ENCODE peak calls at places on chromosomes 2 and 18, in four cellular contexts. One of them, this sample, is unnamed. For H3K79me1, the result is how much of the 10 kb centered on the place peaks cover.

GRCh38 chr2:100321181-100321880 is 970 bp downstream of the LONRF2 start:
- DNase-seq in H1: peak
- DNase-seq in H9: peak
- DNase-seq in IMR-90: peak
- DNase-seq in this sample: peak

GRCh38 chr2:16153754-16154035 is 213.3 kb downstream of the MYCN start:
- DNase-seq in H9: no peak
- DNase-seq in IMR-90: no peak
- DNase-seq in H1: no peak
- DNase-seq in this sample: no peak

GRCh38 chr2:223835701-223836532 is 1.5 kb downstream of the AP1S3 start:
- DNase-seq in IMR-90: no peak
- DNase-seq in H1: no peak
- DNase-seq in H9: peak
- DNase-seq in this sample: no peak

GRCh38 chr18:68893396-68893795 is 95.5 kb downstream of the CCDC102B start:
- DNase-seq in H9: no peak
- DNase-seq in IMR-90: no peak
- DNase-seq in H1: no peak
- DNase-seq in this sample: no peak

GRCh38 chr18:69127844-69128486 is 272.7 kb upstream of the DOK6 start:
- DNase-seq in IMR-90: no peak
- DNase-seq in H9: no peak
- DNase-seq in H1: no peak
- DNase-seq in this sample: peak

GRCh38 chr18:69002233-69002632 is 204.4 kb downstream of the CCDC102B start:
- DNase-seq in IMR-90: no peak
- DNase-seq in H1: no peak
- DNase-seq in H9: no peak
- DNase-seq in this sample: peak

GRCh38 chr2:212249451-212249850 is 289.2 kb downstream of the ERBB4 start:
- DNase-seq in H1: no peak
- DNase-seq in H9: no peak
- DNase-seq in IMR-90: peak
- DNase-seq in this sample: peak

GRCh38 chr2:209094221-209094620 is 329.6 kb upstream of the MAP2 start:
- DNase-seq in H9: no peak
- DNase-seq in H1: no peak
- DNase-seq in IMR-90: no peak
- DNase-seq in this sample: peak

GRCh38 chr2:9793918-9794717 is 49.2 kb upstream of the TAF1B start:
- DNase-seq in IMR-90: no peak
- DNase-seq in H1: no peak
- DNase-seq in H9: no peak
- DNase-seq in this sample: no peak

GRCh38 chr2:85607268-85608215 is 4.3 kb downstream of the C2orf68 start:
- DNase-seq in IMR-90: no peak
- DNase-seq in H9: no peak
- DNase-seq in H1: no peak
- DNase-seq in this sample: peak

GRCh38 chr2:71548589-71549485 is 95.5 kb downstream of the DYSF start:
- DNase-seq in H1: peak
- DNase-seq in IMR-90: peak
- DNase-seq in H9: peak
- DNase-seq in this sample: peak

GRCh38 chr2:237591379-237591881 is 896 bp upstream of the RAB17 start:
- DNase-seq in H1: no peak
- DNase-seq in IMR-90: no peak
- DNase-seq in H9: no peak
- DNase-seq in this sample: no peak

GRCh38 chr2:9660781-9661180 is 30.0 kb upstream of the YWHAQ start:
- DNase-seq in H9: no peak
- DNase-seq in IMR-90: no peak
- DNase-seq in H1: no peak
- DNase-seq in this sample: no peak

GRCh38 chr18:14970027-14970426 is 222.1 kb downstream of the ANKRD30B start:
- DNase-seq in H9: no peak
- DNase-seq in IMR-90: no peak
- DNase-seq in H1: no peak
- DNase-seq in this sample: peak
- H3K9ac ChIP-seq in H9: no peak
- H3K9ac ChIP-seq in IMR-90: no peak
- H3K9ac ChIP-seq in H1: no peak
- H3K9ac ChIP-seq in this sample: no peak

DNA sequence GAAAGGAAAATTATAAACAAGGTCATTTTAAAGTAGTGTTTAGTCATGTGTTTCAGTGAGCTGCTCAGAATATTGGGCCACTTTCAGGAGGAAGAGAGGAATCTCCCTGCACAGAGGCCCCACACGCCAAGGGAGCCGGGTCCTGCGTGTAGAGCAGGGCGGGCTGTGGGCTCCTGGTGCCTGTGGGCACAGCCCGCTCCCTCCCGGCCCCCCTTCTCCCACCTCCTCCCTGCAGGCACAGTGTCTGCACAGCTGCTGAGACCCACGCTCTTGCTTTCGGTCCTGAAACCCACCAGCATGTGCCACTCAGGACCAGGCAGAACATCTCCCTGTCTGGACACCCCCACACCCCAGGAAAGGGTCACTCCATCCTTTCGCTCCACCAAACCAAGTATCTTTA is 167.6 kb upstream of the SALL3 start:
- DNase-seq in H9: no peak
- DNase-seq in IMR-90: no peak
- DNase-seq in H1: no peak
- DNase-seq in this sample: no peak
- H3K56ac ChIP-seq in H9: no peak
- H3K56ac ChIP-seq in IMR-90: no peak
- H3K56ac ChIP-seq in H1: no peak
- H3K56ac ChIP-seq in this sample: no peak

DNA sequence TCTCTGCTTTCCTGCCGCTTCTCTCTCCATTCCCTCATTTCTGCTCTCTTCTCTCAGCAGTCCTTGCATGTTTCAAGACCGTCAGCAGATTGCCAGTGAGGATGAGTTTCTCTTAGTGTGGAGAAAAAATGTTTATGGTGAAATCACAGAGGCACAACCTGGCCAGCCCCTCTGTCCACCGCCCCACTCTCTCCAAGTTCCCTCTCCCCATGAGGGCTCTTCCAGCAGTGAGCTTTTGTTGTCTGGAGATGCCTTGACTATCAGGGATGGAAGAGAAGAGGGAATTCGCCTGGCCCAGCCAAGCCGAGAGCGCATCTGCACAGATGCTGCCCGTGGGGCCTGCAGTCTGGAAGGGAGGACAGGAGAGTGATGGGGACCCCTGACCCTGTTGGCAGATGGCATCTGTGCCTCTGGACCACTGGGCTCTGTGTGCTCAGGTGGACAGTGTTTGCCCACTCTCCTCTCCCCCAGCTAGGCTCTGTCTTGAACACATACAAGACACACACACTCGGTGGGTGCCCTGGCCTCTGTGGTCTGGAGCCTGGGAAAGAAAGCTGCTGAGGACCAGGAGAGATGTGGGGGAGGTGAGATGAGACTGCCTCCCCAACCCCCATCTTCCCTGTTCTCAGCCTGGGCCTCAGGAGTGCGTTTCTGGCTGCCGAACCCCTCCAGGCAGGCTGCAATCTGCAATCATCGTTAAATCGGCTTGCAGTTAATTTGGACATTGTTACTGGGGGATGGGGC is 4.4 kb downstream of the ITM2C start:
- DNase-seq in IMR-90: no peak
- DNase-seq in H9: no peak
- DNase-seq in H1: peak
- DNase-seq in this sample: peak
- H3K79me1 ChIP-seq in IMR-90: under half
- H3K79me1 ChIP-seq in H9: under half
- H3K79me1 ChIP-seq in H1: under half
- H3K79me1 ChIP-seq in this sample: under half

DNA sequence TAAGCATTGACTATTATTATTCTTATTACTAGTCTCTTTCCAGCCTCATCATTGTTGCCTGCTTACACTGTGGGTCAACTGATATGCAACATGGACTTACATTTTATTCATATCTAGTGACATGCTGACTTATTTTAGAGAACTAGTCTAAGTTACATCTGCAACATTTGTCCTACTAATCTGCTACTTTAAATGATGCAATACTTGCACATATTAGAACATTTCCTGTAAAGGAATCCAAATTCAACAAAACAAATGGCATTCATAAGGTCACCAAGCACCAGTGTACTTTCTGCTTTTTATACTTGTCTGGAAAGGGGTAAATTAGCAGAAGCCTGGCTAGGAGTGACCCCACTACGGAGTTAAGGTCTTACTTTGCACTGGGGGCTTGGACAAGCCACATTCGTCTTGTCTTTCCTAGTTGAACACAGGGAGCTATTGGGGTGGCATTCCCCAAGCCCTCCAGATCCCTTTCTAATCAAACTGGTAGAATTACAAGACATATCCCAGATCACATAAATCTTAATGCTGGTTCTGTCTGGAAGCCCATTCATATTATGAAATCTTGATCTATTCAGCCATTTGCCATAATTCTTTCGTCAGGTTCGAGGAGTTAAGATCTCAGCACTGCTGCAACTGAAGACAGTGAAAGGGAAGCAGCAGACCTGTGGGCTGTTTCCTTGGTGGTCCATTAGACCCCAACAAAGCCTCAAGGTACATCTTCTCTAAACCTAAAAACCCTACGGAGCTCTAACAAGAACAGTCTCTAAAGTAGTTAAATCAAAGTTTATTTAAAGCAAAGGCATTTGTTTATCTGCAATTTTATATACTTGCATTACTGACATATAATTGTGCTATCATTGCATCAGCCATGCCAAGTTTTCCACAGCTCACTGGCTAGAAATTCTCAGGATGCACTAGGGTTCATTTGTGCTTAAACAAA is 49.9 kb upstream of the RTN4 start:
- DNase-seq in H1: no peak
- DNase-seq in H9: no peak
- DNase-seq in IMR-90: peak
- DNase-seq in this sample: no peak
- H3K9ac ChIP-seq in H1: no peak
- H3K9ac ChIP-seq in H9: no peak
- H3K9ac ChIP-seq in IMR-90: peak
- H3K9ac ChIP-seq in this sample: no peak

GRCh38 chr18:7290077-7290476 is 59.2 kb downstream of the LRRC30 start:
- DNase-seq in H1: no peak
- DNase-seq in IMR-90: no peak
- DNase-seq in H9: no peak
- DNase-seq in this sample: no peak

GRCh38 chr18:7288544-7288943 is 57.7 kb downstream of the LRRC30 start:
- DNase-seq in IMR-90: no peak
- DNase-seq in H1: no peak
- DNase-seq in H9: no peak
- DNase-seq in this sample: no peak

GRCh38 chr18:7291046-7291445 is 60.2 kb downstream of the LRRC30 start:
- DNase-seq in H9: no peak
- DNase-seq in H1: no peak
- DNase-seq in IMR-90: no peak
- DNase-seq in this sample: no peak
- H3K56ac ChIP-seq in H9: no peak
- H3K56ac ChIP-seq in H1: no peak
- H3K56ac ChIP-seq in IMR-90: no peak
- H3K56ac ChIP-seq in this sample: no peak

DNA sequence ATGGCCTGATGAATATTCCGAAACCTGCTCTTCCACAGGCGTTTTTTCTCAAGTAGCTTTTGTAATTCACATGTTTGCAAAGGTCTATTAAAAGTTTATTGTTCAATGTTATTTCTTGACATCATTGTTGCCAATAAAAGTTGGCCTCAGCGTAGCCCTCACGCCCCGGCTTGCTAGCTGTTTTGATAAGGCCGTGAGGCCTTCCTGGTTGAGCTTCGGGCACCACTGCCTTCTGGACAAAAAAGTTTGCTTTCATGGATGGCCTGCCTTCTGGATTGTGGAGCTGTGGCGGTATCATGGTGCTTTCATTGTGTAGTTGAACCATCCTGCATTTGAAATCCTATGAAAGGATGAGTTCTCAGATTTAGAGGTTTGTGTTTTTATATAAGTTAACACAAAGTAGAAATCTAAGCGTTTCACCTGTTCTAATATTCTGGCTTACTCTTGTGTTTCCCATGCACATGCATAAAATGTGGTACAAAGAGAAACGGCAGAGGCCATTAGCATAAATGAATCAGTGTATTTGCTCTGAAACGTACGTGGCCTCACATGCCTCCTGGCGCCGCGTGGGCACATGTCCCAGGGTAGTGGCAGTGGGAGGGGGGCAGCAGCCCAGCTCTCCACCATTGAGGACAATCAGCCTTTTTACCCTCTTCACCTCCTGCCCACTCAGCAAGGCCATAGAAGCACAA is 134.5 kb downstream of the NCK2 start:
- DNase-seq in H9: no peak
- DNase-seq in H1: no peak
- DNase-seq in IMR-90: no peak
- DNase-seq in this sample: no peak
- H3K79me1 ChIP-seq in H9: under half
- H3K79me1 ChIP-seq in H1: under half
- H3K79me1 ChIP-seq in IMR-90: under half
- H3K79me1 ChIP-seq in this sample: under half

DNA sequence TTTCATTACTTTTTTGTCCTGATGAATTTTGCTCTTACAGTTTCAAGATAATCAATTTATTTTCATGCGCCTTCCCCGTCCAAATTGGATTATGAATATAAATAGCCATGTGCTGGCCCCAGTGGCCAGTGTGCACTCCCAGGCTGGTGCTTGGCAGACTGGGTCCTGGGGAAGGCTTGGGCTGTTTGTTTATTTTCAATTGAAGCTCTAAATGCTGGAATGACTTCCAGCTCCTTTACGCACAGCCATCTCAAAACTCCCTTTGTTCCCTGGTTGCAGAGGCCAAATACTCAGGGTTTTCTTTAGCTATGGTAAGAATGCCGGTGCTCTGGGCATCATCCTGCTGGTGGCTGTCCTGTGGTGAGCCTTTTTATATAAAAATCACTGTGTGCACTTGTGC is 131.5 kb downstream of the PRKCE start:
- DNase-seq in H1: no peak
- DNase-seq in IMR-90: no peak
- DNase-seq in H9: no peak
- DNase-seq in this sample: no peak
- H3K9ac ChIP-seq in H1: no peak
- H3K9ac ChIP-seq in IMR-90: no peak
- H3K9ac ChIP-seq in H9: no peak
- H3K9ac ChIP-seq in this sample: no peak

GRCh38 chr18:2971741-2972552 is 41.0 kb downstream of the LPIN2 start:
- DNase-seq in H9: no peak
- DNase-seq in H1: no peak
- DNase-seq in IMR-90: no peak
- DNase-seq in this sample: no peak
- H3K56ac ChIP-seq in H9: no peak
- H3K56ac ChIP-seq in H1: no peak
- H3K56ac ChIP-seq in IMR-90: no peak
- H3K56ac ChIP-seq in this sample: no peak

GRCh38 chr2:43038034-43038719 is 188.2 kb downstream of the ZFP36L2 start:
- DNase-seq in H9: no peak
- DNase-seq in IMR-90: peak
- DNase-seq in H1: no peak
- DNase-seq in this sample: no peak

GRCh38 chr2:43038720-43039099 is 187.7 kb downstream of the ZFP36L2 start:
- DNase-seq in H9: no peak
- DNase-seq in IMR-90: no peak
- DNase-seq in H1: no peak
- DNase-seq in this sample: no peak

GRCh38 chr2:43040084-43040854 is 186.1 kb downstream of the ZFP36L2 start:
- DNase-seq in H1: no peak
- DNase-seq in H9: no peak
- DNase-seq in IMR-90: no peak
- DNase-seq in this sample: no peak

GRCh38 chr2:43041167-43041566 is 185.2 kb downstream of the ZFP36L2 start:
- DNase-seq in H1: no peak
- DNase-seq in IMR-90: no peak
- DNase-seq in H9: no peak
- DNase-seq in this sample: peak

GRCh38 chr2:43039376-43040080 is 186.9 kb downstream of the ZFP36L2 start:
- DNase-seq in IMR-90: no peak
- DNase-seq in H1: no peak
- DNase-seq in H9: no peak
- DNase-seq in this sample: no peak
- H3K79me1 ChIP-seq in IMR-90: under half
- H3K79me1 ChIP-seq in H1: under half
- H3K79me1 ChIP-seq in H9: under half
- H3K79me1 ChIP-seq in this sample: under half

This sample was measured in mesendoderm.